ENCODE peak calls at places on chromosomes 6 and 20, in six cellular contexts. M, Z, R, Q, L and V are unnamed samples.
A peak's percentile ranks its signal among the peaks of the same experiment; 100 is the strongest.

GRCh38 chr6:159700970-159701369 is 7.9 kb upstream of the SOD2 start:
- DNase-seq in M (no peak), Z (no peak), R (no peak), Q (no peak), L (no peak), V (no peak)

GRCh38 chr20:35001596-35002362 is 46.1 kb downstream of the MYH7B start:
- DNase-seq in M (no peak), Z (peak; percentile 17), R (no peak), Q (no peak), L (no peak), V (no peak)

GRCh38 chr6:5996701-5997419 is 9.9 kb downstream of the NRN1 start:
- DNase-seq in M (no peak), Z (no peak), R (peak; percentile 25), Q (no peak), L (no peak), V (no peak)

GRCh38 chr20:61739086-61739831 is 326.4 kb downstream of the TAF4 start:
- DNase-seq in M (no peak), Z (no peak), R (no peak), Q (no peak), L (no peak), V (no peak)

GRCh38 chr20:57586370-57586793 is 25.5 kb downstream of the PCK1 start:
- DNase-seq in M (peak; percentile 9), Z (no peak), R (no peak), Q (no peak), L (no peak), V (no peak)

GRCh38 chr6:161379828-161380598 is 106.2 kb upstream of the AGPAT4 start:
- DNase-seq in M (no peak), Z (no peak), R (no peak), Q (no peak), L (no peak), V (no peak)

GRCh38 chr6:41642960-41643898 is 5.0 kb downstream of the MDFI start:
- DNase-seq in M (no peak), Z (no peak), R (no peak), Q (no peak), L (no peak), V (no peak)

GRCh38 chr6:104887350-104887749 is 27.6 kb upstream of the HACE1 start:
- DNase-seq in M (no peak), Z (no peak), R (no peak), Q (no peak), L (no peak), V (no peak)

GRCh38 chr6:150063640-150064039 is 5.3 kb downstream of the ULBP3 start:
- DNase-seq in M (no peak), Z (no peak), R (no peak), Q (no peak), L (no peak), V (no peak)

GRCh38 chr6:2900821-2901644 is 2.1 kb downstream of the SERPINB9 start:
- DNase-seq in M (peak; percentile 53), Z (no peak), R (no peak), Q (no peak), L (no peak), V (no peak)

GRCh38 chr6:89553446-89553845 is 85.1 kb downstream of the LYRM2 start:
- DNase-seq in M (no peak), Z (no peak), R (no peak), Q (no peak), L (no peak), V (no peak)

GRCh38 chr6:160259585-160259984 is 964 bp upstream of the SLC22A2 start:
- DNase-seq in M (no peak), Z (no peak), R (no peak), Q (no peak), L (no peak), V (no peak)

GRCh38 chr6:4010682-4011081 is 68.3 kb downstream of the FAM217A start:
- DNase-seq in M (no peak), Z (no peak), R (no peak), Q (no peak), L (no peak), V (no peak)

GRCh38 chr20:44204156-44204831 is 6.3 kb downstream of the OSER1 start:
- DNase-seq in M (no peak), Z (no peak), R (no peak), Q (no peak), L (no peak), V (no peak)

GRCh38 chr6:15481414-15481813 is 181.4 kb downstream of the DTNBP1 start:
- DNase-seq in M (no peak), Z (no peak), R (no peak), Q (no peak), L (no peak), V (no peak)

GRCh38 chr6:25089442-25089841 is 153.7 kb upstream of the RIPOR2 start:
- DNase-seq in M (no peak), Z (no peak), R (no peak), Q (no peak), L (no peak), V (no peak)
- H3K27ac ChIP-seq in M (no peak overlapping the region), Z (no peak overlapping the region), R (no peak overlapping the region), Q (no peak overlapping the region), L (no peak overlapping the region), V (no peak overlapping the region)

GRCh38 chr20:63536997-63537524 is at the start of gene PTK6:
- DNase-seq in M (no peak), Z (peak; percentile 70), R (peak; percentile 47), Q (no peak), L (peak; percentile 45), V (peak; percentile 84)
- H3K27ac ChIP-seq in M (no peak within 1 kb of the TSS), Z (peak within 1 kb of the TSS; percentile 85), R (no peak within 1 kb of the TSS), Q (peak within 1 kb of the TSS; percentile 34), L (no peak within 1 kb of the TSS), V (peak within 1 kb of the TSS; percentile 96)

GRCh38 chr20:53002786-53003185 is 30.6 kb downstream of the TSHZ2 start:
- DNase-seq in M (no peak), Z (no peak), R (no peak), Q (no peak), L (no peak), V (no peak)

GRCh38 chr20:52999040-52999439 is 26.9 kb downstream of the TSHZ2 start:
- DNase-seq in M (no peak), Z (no peak), R (no peak), Q (no peak), L (no peak), V (no peak)

GRCh38 chr20:53003420-53003819 is 31.3 kb downstream of the TSHZ2 start:
- DNase-seq in M (no peak), Z (no peak), R (no peak), Q (no peak), L (no peak), V (no peak)

GRCh38 chr20:53004267-53004813 is 32.2 kb downstream of the TSHZ2 start:
- DNase-seq in M (no peak), Z (no peak), R (no peak), Q (no peak), L (no peak), V (no peak)

DNA sequence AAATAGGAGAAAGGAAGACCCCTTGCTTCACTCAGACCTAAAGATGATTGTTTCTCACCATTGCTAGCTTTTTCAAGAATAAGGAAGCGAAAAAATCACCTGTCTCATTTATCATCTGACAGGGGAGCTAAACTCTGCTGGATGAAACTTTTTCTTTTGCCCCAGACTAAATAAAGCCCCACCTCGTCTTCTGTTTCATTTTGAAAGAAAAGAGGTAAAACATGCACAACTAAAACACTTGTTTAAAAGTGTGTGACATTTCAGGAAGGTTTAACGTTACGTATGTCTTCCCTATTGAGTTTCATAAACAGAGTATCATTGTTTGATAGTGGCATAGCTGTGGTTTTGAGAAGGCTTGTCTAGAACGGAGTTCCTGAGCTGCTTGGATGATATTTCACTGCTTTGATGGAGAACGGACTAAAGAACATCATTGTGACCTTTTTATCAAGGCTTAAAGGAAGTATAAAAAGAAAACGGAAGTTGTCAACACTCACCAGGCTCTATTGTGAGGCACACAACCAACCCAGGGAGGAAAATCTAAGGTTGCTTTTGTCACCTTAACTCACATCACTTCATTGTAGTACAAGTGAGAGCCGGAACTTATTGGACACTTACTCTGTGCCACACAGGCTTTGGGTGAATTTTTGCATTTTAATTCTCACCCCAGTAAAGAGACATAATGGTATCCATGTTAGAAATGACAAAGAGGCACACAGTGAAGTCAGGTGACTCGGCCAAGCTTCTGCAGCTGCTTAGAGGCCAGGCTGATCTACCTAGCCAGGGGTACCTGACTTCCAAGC is 29.5 kb downstream of the TSHZ2 start:
- DNase-seq in M (no peak), Z (no peak), R (no peak), Q (no peak), L (no peak), V (no peak)
- H3K27ac ChIP-seq in M (no peak overlapping the region), Z (peak overlapping the region; percentile 29), R (no peak overlapping the region), Q (peak overlapping the region; percentile 77), L (no peak overlapping the region), V (no peak overlapping the region)

GRCh38 chr6:36733300-36733699 is 35.7 kb downstream of the RAB44 start:
- DNase-seq in M (no peak), Z (no peak), R (no peak), Q (no peak), L (no peak), V (no peak)
- H3K27ac ChIP-seq in M (no peak overlapping the region), Z (no peak overlapping the region), R (no peak overlapping the region), Q (no peak overlapping the region), L (no peak overlapping the region), V (no peak overlapping the region)

GRCh38 chr20:63225082-63225454 is 9.1 kb upstream of the YTHDF1 start:
- DNase-seq in M (no peak), Z (no peak), R (no peak), Q (no peak), L (no peak), V (no peak)
- H3K27ac ChIP-seq in M (no peak overlapping the region), Z (no peak overlapping the region), R (no peak overlapping the region), Q (no peak overlapping the region), L (no peak overlapping the region), V (no peak overlapping the region)

GRCh38 chr6:26550250-26550993 is 12.3 kb downstream of the HMGN4 start:
- DNase-seq in M (no peak), Z (peak; percentile 41), R (peak; percentile 73), Q (peak; percentile 24), L (no peak), V (peak; percentile 40)
- H3K27ac ChIP-seq in M (no peak overlapping the region), Z (no peak overlapping the region), R (no peak overlapping the region), Q (peak overlapping the region; percentile 11), L (no peak overlapping the region), V (no peak overlapping the region)

GRCh38 chr6:107075951-107076381 is 39.3 kb downstream of the BEND3 start:
- DNase-seq in M (no peak), Z (no peak), R (no peak), Q (no peak), L (no peak), V (no peak)
- H3K27ac ChIP-seq in M (no peak overlapping the region), Z (no peak overlapping the region), R (no peak overlapping the region), Q (no peak overlapping the region), L (no peak overlapping the region), V (no peak overlapping the region)

GRCh38 chr6:94376876-94377275 is 957.5 kb upstream of the EPHA7 start:
- DNase-seq in M (no peak), Z (no peak), R (no peak), Q (no peak), L (no peak), V (no peak)
- H3K27ac ChIP-seq in M (no peak overlapping the region), Z (no peak overlapping the region), R (no peak overlapping the region), Q (no peak overlapping the region), L (no peak overlapping the region), V (no peak overlapping the region)